ENCODE peak calls at places on chromosomes 6 and 20, in seven cellular contexts. P is WTC11, I is adrenal gland, D is HCT116, B is NCI-H82, J is ascending aorta, M is left ventricle myocardium superior. Y is an unnamed sample.

GRCh38 chr6:113697642-113698410 is 159.3 kb upstream of the MARCKS start:
- DNase-seq in B (no peak), J (no peak), D (no peak), I (no peak), P (no peak), M (no peak), Y (no peak)

GRCh38 chr6:30711758-30712380 is 5.2 kb downstream of the MDC1 start:
- DNase-seq in J (no peak), M (no peak), P (no peak), D (no peak), I (no peak), B (no peak), Y (no peak)

GRCh38 chr6:145660676-145661075 is 74.6 kb downstream of the EPM2A start:
- DNase-seq in M (no peak), D (no peak), P (no peak), J (no peak), B (no peak), I (no peak), Y (no peak)

GRCh38 chr20:48787861-48788375 is 39.9 kb downstream of the PREX1 start:
- DNase-seq in P (no peak), M (no peak), J (no peak), D (no peak), I (peak), B (peak), Y (no peak)

GRCh38 chr6:7247828-7248227 is 65.2 kb downstream of the SSR1 start:
- DNase-seq in I (peak), D (no peak), J (no peak), M (no peak), P (no peak), B (no peak), Y (no peak)

GRCh38 chr20:62522748-62523396 is 47.1 kb upstream of the GATA5 start:
- DNase-seq in J (no peak), D (no peak), M (no peak), P (no peak), B (no peak), I (no peak), Y (no peak)

GRCh38 chr6:32819729-32820128 is 2.9 kb upstream of the HLA-DOB start:
- DNase-seq in J (no peak), B (no peak), P (no peak), I (no peak), M (no peak), D (peak), Y (no peak)

GRCh38 chr6:134379086-134379485 is 61.2 kb upstream of the SGK1 start:
- DNase-seq in D (peak), B (no peak), P (peak), J (no peak), M (no peak), I (no peak), Y (no peak)

GRCh38 chr6:157484181-157484580 is 103.2 kb downstream of the ZDHHC14 start:
- DNase-seq in J (no peak), P (no peak), I (no peak), M (no peak), D (no peak), B (no peak), Y (no peak)

GRCh38 chr6:15023448-15023847 is 222.4 kb upstream of the JARID2 start:
- DNase-seq in M (no peak), P (no peak), B (no peak), I (no peak), D (no peak), J (no peak), Y (no peak)

GRCh38 chr6:34701199-34701598 is 4.6 kb upstream of the ILRUN start:
- DNase-seq in I (no peak), J (no peak), B (no peak), D (no peak), M (no peak), P (no peak), Y (no peak)

GRCh38 chr6:155311076-155311475 is 3.2 kb downstream of the TFB1M start:
- DNase-seq in B (no peak), I (no peak), D (no peak), M (no peak), P (no peak), J (no peak), Y (no peak)

GRCh38 chr6:108748063-108748462 is 100.2 kb upstream of the ARMC2 start:
- DNase-seq in P (no peak), I (no peak), M (no peak), B (no peak), J (no peak), D (no peak), Y (no peak)

GRCh38 chr6:328184-328670 is 35.9 kb downstream of the DUSP22 start:
- DNase-seq in D (no peak), P (no peak), I (peak), J (no peak), B (no peak), M (no peak), Y (no peak)

GRCh38 chr6:20253021-20253420 is 40.8 kb upstream of the MBOAT1 start:
- DNase-seq in P (no peak), B (no peak), J (no peak), M (no peak), I (no peak), D (no peak), Y (no peak)

GRCh38 chr6:109458774-109459531 is 3.4 kb upstream of the MICAL1 start:
- DNase-seq in J (no peak), M (no peak), D (no peak), B (no peak), I (no peak), P (no peak), Y (no peak)

GRCh38 chr6:69018911-69019310 is 383.8 kb downstream of the ADGRB3 start:
- DNase-seq in I (no peak), B (no peak), P (no peak), J (no peak), D (no peak), M (no peak), Y (no peak)

GRCh38 chr20:48180637-48181036 is 395.4 kb upstream of the SULF2 start:
- DNase-seq in M (no peak), B (no peak), P (no peak), D (no peak), I (no peak), J (no peak), Y (no peak)

GRCh38 chr6:163662604-163663225 is 248.2 kb downstream of the QKI start:
- DNase-seq in P (no peak), I (no peak), J (no peak), D (no peak), B (no peak), M (no peak), Y (no peak)

GRCh38 chr20:48831702-48832422 is 4.1 kb upstream of the PREX1 start:
- DNase-seq in P (no peak), D (no peak), J (no peak), I (peak), M (peak), B (peak), Y (no peak)

Y was measured in neuronal stem cell.